ENCODE peak calls at places on chromosomes 1 and 21, in four cellular contexts. C is progenitor cell of endocrine pancreas, V is NCI-H2081, B is posterior cingulate gyrus. T is an unnamed sample.

GRCh38 chr21:15804247-15804985 is 74.6 kb downstream of the USP25 start:
- DNase-seq in V (no peak), B (no peak), C (no peak), T (no peak)

GRCh38 chr1:18109058-18109755 is 1.6 kb downstream of the IGSF21 start:
- DNase-seq in C (no peak), V (no peak), B (peak; percentile 48), T (no peak)

GRCh38 chr1:190168116-190168515 is 309.5 kb downstream of the BRINP3 start:
- DNase-seq in V (no peak), B (no peak), C (no peak), T (no peak)

GRCh38 chr1:109133815-109134214 is 19.9 kb downstream of the ELAPOR1 start:
- DNase-seq in C (no peak), B (peak; percentile 77), V (peak; percentile 49), T (peak; percentile 29)

GRCh38 chr1:36583080-36583479 is 100.4 kb upstream of the CSF3R start:
- DNase-seq in B (no peak), V (no peak), C (no peak), T (no peak)

GRCh38 chr1:9603766-9604753 is 15.3 kb downstream of the TMEM201 start:
- DNase-seq in V (no peak), C (no peak), B (no peak), T (no peak)

GRCh38 chr1:43442756-43443155 is 11.0 kb downstream of the HYI start:
- DNase-seq in C (no peak), B (no peak), V (no peak), T (peak; percentile 11)

GRCh38 chr1:36199934-36200741 is 24.1 kb upstream of the THRAP3 start:
- DNase-seq in B (peak; percentile 56), V (no peak), C (no peak), T (no peak)

GRCh38 chr1:50425376-50426107 is 2.3 kb upstream of the DMRTA2 start:
- DNase-seq in B (no peak), V (no peak), C (no peak), T (no peak)

GRCh38 chr21:8988696-8989095 is 1532.7 kb upstream of the TPTE start:
- DNase-seq in B (no peak), V (no peak), C (no peak), T (no peak)

GRCh38 chr1:89516055-89516454 is 8.6 kb upstream of the LRRC8B start:
- DNase-seq in B (no peak), C (no peak), V (no peak), T (no peak)

GRCh38 chr1:59039551-59039950 is 255.7 kb upstream of the JUN start:
- DNase-seq in V (no peak), B (no peak), C (no peak), T (no peak)

GRCh38 chr1:208253177-208253576 is 9.0 kb upstream of the PLXNA2 start:
- DNase-seq in B (no peak), C (no peak), V (no peak), T (no peak)

GRCh38 chr1:51768971-51769601 is 109.4 kb downstream of the NRDC start:
- DNase-seq in B (no peak), V (peak; percentile 68), C (no peak), T (no peak)

GRCh38 chr1:216071227-216071626 is 352.0 kb downstream of the USH2A start:
- DNase-seq in V (no peak), B (no peak), C (no peak), T (no peak)

GRCh38 chr1:208834346-208835081 is 590.3 kb upstream of the PLXNA2 start:
- DNase-seq in C (no peak), B (no peak), V (peak; percentile 93), T (no peak)

GRCh38 chr1:218930879-218931278 is 242.8 kb upstream of the LYPLAL1 start:
- DNase-seq in B (no peak), V (no peak), C (no peak), T (no peak)

GRCh38 chr1:207015791-207016190 is 16.8 kb downstream of the C1orf116 start:
- DNase-seq in C (no peak), B (no peak), V (no peak), T (no peak)

GRCh38 chr1:119097380-119097779 is 43.1 kb downstream of the WARS2 start:
- DNase-seq in B (no peak), V (no peak), C (no peak), T (no peak)

GRCh38 chr21:39630191-39630591 is 17.5 kb downstream of the B3GALT5 start:
- DNase-seq in V (no peak), B (no peak), C (no peak), T (no peak)

GRCh38 chr21:32806810-32807386 is 35.3 kb upstream of the PAXBP1 start:
- DNase-seq in B (no peak), V (no peak), C (no peak), T (no peak)

GRCh38 chr1:153775432-153776311 is 465 bp downstream of the SLC27A3 start:
- DNase-seq in C (peak; percentile 78), V (peak; percentile 87), B (peak; percentile 54), T (peak; percentile 84)

GRCh38 chr1:180925471-180926051 is 12.9 kb downstream of the KIAA1614 start:
- DNase-seq in B (peak; percentile 84), C (peak; percentile 26), V (no peak), T (no peak)

GRCh38 chr1:41357451-41358151 is 3.6 kb upstream of the FOXO6 start:
- DNase-seq in C (no peak), B (no peak), V (no peak), T (no peak)

GRCh38 chr21:27047331-27048314 is 80.7 kb upstream of the ADAMTS5 start:
- DNase-seq in V (no peak), C (no peak), B (no peak), T (no peak)

GRCh38 chr1:228084325-228084724 is 1.8 kb downstream of the ARF1 start:
- DNase-seq in B (peak; percentile 1), V (no peak), C (no peak), T (no peak)

GRCh38 chr1:100759188-100759587 is 39.6 kb downstream of the VCAM1 start:
- DNase-seq in B (no peak), C (no peak), V (no peak), T (no peak)

GRCh38 chr1:78691995-78692747 is 42.5 kb downstream of the IFI44 start:
- DNase-seq in V (peak; percentile 9), C (no peak), B (no peak), T (no peak)

GRCh38 chr1:8814870-8815269 is 2.6 kb downstream of the RERE start:
- DNase-seq in B (no peak), C (no peak), V (peak; percentile 62), T (no peak)

GRCh38 chr1:170407138-170407537 is 124.8 kb upstream of the GORAB start:
- DNase-seq in C (no peak), V (no peak), B (no peak), T (no peak)

GRCh38 chr1:42173155-42173933 is 8.8 kb upstream of the GUCA2A start:
- DNase-seq in C (peak; percentile 65), V (peak; percentile 71), B (peak; percentile 65), T (no peak)